ENCODE peak calls at places on chromosome 2, in seven cellular contexts. X is RWPE1; H is foreskin keratinocyte; S is CD4-positive, alpha-beta T cell; R is effector memory CD4-positive, alpha-beta T cell; G is pancreas; Z is HCT116. L is an unnamed sample.

GRCh38 chr2:135874966-135875365 is 1.3 kb downstream of the MCM6 start:
- DNase-seq in X (no peak), H (no peak), S (no peak), R (no peak), G (no peak), Z (no peak), L (no peak)

GRCh38 chr2:240520143-240520973 is 37.4 kb downstream of the ANKMY1 start:
- DNase-seq in X (no peak), H (no peak), S (no peak), R (no peak), G (no peak), Z (no peak), L (no peak)

GRCh38 chr2:178865999-178866398 is 58.8 kb upstream of the TTN start:
- DNase-seq in X (no peak), H (no peak), S (no peak), R (no peak), G (no peak), Z (no peak), L (no peak)

GRCh38 chr2:20403693-20404381 is 43.0 kb upstream of the RHOB start:
- DNase-seq in X (no peak), H (no peak), S (no peak), R (no peak), G (no peak), Z (no peak), L (no peak)

GRCh38 chr2:120855855-120856405 is 120.3 kb downstream of the GLI2 start:
- DNase-seq in X (no peak), H (no peak), S (no peak), R (no peak), G (no peak), Z (no peak), L (no peak)

GRCh38 chr2:180128861-180129260 is 121.8 kb upstream of the CWC22 start:
- DNase-seq in X (no peak), H (no peak), S (no peak), R (no peak), G (no peak), Z (no peak), L (no peak)

GRCh38 chr2:190334479-190335224 is 8.7 kb upstream of the INPP1 start:
- DNase-seq in X (no peak), H (no peak), S (no peak), R (no peak), G (peak; percentile 50), Z (no peak), L (no peak)

GRCh38 chr2:37323770-37324535 is 680 bp downstream of the PRKD3 start:
- DNase-seq in X (peak; percentile 23), H (no peak), S (peak; percentile 15), R (peak; percentile 18), G (peak; percentile 33), Z (no peak), L (no peak)

GRCh38 chr2:27716301-27717069 is 52.8 kb downstream of the SLC4A1AP start:
- DNase-seq in X (no peak), H (no peak), S (no peak), R (no peak), G (no peak), Z (no peak), L (no peak)

GRCh38 chr2:85318222-85319182 is 9.3 kb downstream of the TGOLN2 start:
- DNase-seq in X (peak; percentile 15), H (peak; percentile 65), S (no peak), R (no peak), G (no peak), Z (no peak), L (no peak)

GRCh38 chr2:113173563-113174368 is at the start of gene PSD4:
- DNase-seq in X (no peak), H (no peak), S (peak; percentile 82), R (peak; percentile 81), G (no peak), Z (no peak), L (no peak)

GRCh38 chr2:217106650-217107014 is 246.8 kb upstream of the TNP1 start:
- DNase-seq in X (peak; percentile 5), H (peak; percentile 71), S (no peak), R (no peak), G (no peak), Z (peak; percentile 27), L (no peak)

GRCh38 chr2:217103752-217104540 is 244.1 kb upstream of the TNP1 start:
- DNase-seq in X (peak; percentile 14), H (peak; percentile 84), S (no peak), R (no peak), G (no peak), Z (peak; percentile 15), L (no peak)

GRCh38 chr2:217107480-217107879 is 247.6 kb upstream of the TNP1 start:
- DNase-seq in X (no peak), H (no peak), S (no peak), R (no peak), G (no peak), Z (no peak), L (no peak)

GRCh38 chr2:217108086-217108485 is 248.2 kb upstream of the TNP1 start:
- DNase-seq in X (peak; percentile 11), H (peak; percentile 26), S (no peak), R (no peak), G (no peak), Z (no peak), L (no peak)

GRCh38 chr2:217105733-217106649 is 246.1 kb upstream of the TNP1 start:
- DNase-seq in X (peak; percentile 87), H (peak; percentile 98), S (no peak), R (no peak), G (no peak), Z (peak; percentile 80), L (peak; percentile 69)
- H3K27ac ChIP-seq in X (peak overlapping the region; percentile 31), H (peak overlapping the region; percentile 41), S (no peak overlapping the region), R (no peak overlapping the region), G (no peak overlapping the region), Z (peak overlapping the region; percentile 55), L (peak overlapping the region; percentile 98)

GRCh38 chr2:225668606-225669266 is 269.2 kb downstream of the NYAP2 start:
- DNase-seq in X (peak; percentile 54), H (peak; percentile 90), S (no peak), R (no peak), G (no peak), Z (peak; percentile 72), L (peak; percentile 57)

GRCh38 chr2:225667465-225667864 is 268.0 kb downstream of the NYAP2 start:
- DNase-seq in X (no peak), H (peak; percentile 48), S (no peak), R (no peak), G (no peak), Z (no peak), L (no peak)

DNA sequence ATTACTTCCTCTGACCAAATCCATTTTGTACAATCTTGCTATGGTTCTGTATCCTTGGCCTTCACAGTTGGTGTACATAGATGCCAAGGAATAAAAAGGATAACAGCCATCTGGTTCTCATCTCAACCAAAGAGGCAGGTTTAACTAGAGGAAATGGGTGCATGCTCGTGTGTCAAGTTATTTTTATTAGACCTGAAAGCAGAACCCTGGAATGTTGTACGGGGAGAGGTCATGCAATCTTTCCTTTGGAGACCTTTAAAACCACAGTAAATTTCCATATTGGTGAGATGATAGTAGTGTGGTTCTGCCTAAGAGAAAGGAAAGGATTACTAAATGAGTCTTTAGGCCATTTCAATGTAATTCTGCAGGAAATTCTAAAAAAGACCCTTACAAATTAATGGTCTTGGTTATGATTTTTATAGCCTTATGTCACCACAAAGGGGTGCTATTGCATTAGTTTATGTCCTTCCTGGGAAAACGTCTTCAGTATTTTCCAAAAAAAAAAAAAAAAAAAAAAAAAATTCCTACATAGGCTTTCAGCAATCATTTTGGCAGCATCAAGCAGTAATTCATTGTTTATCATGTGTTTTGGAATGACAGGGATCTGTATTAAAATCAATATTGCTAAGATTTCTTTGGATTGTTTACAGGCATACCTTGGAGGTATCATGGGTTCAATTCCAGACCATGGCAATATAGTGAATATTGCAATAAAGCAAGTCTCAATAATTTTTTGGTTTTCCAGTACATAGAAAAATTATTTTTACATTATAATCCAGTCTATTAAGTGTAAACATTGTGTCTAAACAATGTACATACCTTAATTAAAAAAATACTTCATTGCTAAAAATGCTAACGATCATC is 270.8 kb downstream of the NYAP2 start:
- DNase-seq in X (peak; percentile 30), H (peak; percentile 26), S (no peak), R (no peak), G (no peak), Z (peak; percentile 49), L (no peak)
- H3K27ac ChIP-seq in X (no peak overlapping the region), H (no peak overlapping the region), S (no peak overlapping the region), R (no peak overlapping the region), G (no peak overlapping the region), Z (peak overlapping the region; percentile 67), L (no peak overlapping the region)

DNA sequence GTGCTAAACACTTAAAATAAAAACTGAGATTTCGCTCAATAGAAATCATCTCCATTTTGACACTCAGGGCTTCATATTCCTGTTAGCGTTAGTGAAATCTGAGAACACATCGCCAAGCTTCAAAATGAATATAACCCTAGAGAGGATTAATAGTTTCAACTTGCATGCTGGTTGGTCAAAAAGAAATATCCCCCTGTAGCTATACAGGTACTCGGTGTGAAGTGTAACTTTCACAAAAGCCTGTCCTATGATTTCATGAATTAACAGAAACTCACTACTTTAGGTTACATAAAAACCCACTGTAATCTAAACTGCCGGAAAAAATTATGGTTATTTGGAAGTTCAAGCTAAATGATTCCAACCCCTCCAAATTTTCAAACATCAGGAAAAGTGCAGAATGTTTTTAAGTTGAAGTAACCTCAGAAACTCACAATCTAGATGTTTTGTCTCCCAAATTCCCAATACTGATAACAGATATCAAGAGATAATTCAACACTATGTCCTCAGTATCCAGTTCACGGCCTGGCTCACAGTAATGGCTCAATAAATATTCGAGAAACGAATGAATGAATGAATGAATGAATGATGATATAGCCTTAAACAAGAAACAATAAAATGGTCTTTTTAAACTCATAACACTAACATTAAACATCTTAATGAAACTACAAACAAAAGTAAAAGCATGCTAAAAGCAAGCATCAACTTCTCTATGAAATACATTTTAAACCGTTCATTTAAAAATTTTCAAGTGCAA is 2.5 kb downstream of the TLK1 start:
- DNase-seq in X (no peak), H (no peak), S (no peak), R (no peak), G (no peak), Z (no peak), L (no peak)
- H3K27ac ChIP-seq in X (no peak overlapping the region), H (no peak overlapping the region), S (no peak overlapping the region), R (no peak overlapping the region), G (no peak overlapping the region), Z (no peak overlapping the region), L (no peak overlapping the region)

GRCh38 chr2:138034536-138034935 is 70.3 kb downstream of the HNMT start:
- DNase-seq in X (no peak), H (no peak), S (no peak), R (no peak), G (no peak), Z (no peak), L (no peak)

GRCh38 chr2:138035597-138036217 is 71.4 kb downstream of the HNMT start:
- DNase-seq in X (no peak), H (no peak), S (no peak), R (no peak), G (no peak), Z (no peak), L (no peak)

GRCh38 chr2:138037090-138037489 is 72.8 kb downstream of the HNMT start:
- DNase-seq in X (no peak), H (no peak), S (no peak), R (no peak), G (no peak), Z (no peak), L (no peak)

GRCh38 chr2:138032334-138032733 is 68.1 kb downstream of the HNMT start:
- DNase-seq in X (no peak), H (no peak), S (no peak), R (no peak), G (no peak), Z (no peak), L (no peak)

DNA sequence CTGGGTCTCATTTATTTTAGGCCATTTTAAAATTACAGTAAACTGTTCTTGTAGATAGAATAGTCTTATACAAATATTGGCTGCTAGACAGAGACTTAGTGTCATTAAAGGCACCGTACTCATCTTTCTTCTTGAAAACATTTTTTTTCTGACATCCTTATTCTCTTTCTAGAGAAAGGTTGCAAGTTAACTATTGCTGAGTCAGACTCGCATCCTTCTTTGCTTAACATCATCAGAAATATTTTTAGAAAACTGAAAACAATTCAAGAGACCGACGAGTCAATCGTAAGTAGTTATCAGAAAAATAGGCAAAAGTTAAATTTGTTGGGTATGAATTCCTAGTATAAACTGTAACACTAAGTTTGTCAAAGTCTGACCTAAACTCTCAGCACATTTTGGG is 72.2 kb downstream of the HNMT start:
- DNase-seq in X (no peak), H (no peak), S (no peak), R (no peak), G (no peak), Z (no peak), L (no peak)
- H3K27ac ChIP-seq in X (no peak overlapping the region), H (no peak overlapping the region), S (no peak overlapping the region), R (no peak overlapping the region), G (no peak overlapping the region), Z (no peak overlapping the region), L (no peak overlapping the region)

L was measured in epithelial cell of prostate.